ENCODE peak calls at places on chromosomes 2 and 18, in four cellular contexts. G, N, D and I are unnamed samples.

GRCh38 chr2:112482309-112483046 is 522 bp downstream of the TTL start:
- DNase-seq in N (peak; percentile 38), G (no peak), D (peak; percentile 17), I (peak; percentile 60)

GRCh38 chr18:32289480-32290075 is 99.7 kb downstream of the MEP1B start:
- DNase-seq in D (peak; percentile 53), N (peak; percentile 36), G (peak; percentile 54), I (peak; percentile 58)

GRCh38 chr18:44495151-44495550 is 185.5 kb upstream of the SETBP1 start:
- DNase-seq in D (no peak), G (no peak), N (no peak), I (no peak)

GRCh38 chr2:24253303-24253919 is 78.6 kb downstream of the FAM228A start:
- DNase-seq in G (no peak), N (no peak), D (no peak), I (no peak)

GRCh38 chr18:31393286-31393685 is 16.7 kb downstream of the DSG4 start:
- DNase-seq in N (no peak), D (no peak), G (no peak), I (no peak)

GRCh38 chr2:44358498-44358897 is 2.8 kb downstream of the PREPL start:
- DNase-seq in D (peak; percentile 19), G (peak; percentile 72), N (no peak), I (no peak)

GRCh38 chr2:19350678-19351401 is 7.6 kb downstream of the OSR1 start:
- DNase-seq in N (no peak), D (no peak), G (no peak), I (no peak)

GRCh38 chr2:96903318-96903717 is 33.4 kb upstream of the SEMA4C start:
- DNase-seq in N (no peak), D (no peak), G (no peak), I (no peak)

GRCh38 chr18:8998481-8999217 is 103.8 kb upstream of the NDUFV2 start:
- DNase-seq in D (no peak), N (no peak), G (no peak), I (peak; percentile 44)

GRCh38 chr2:232549655-232550350 is 554 bp downstream of the TIGD1 start:
- DNase-seq in G (no peak), D (no peak), N (no peak), I (peak; percentile 10)

GRCh38 chr2:116787808-116788207 is 1026.7 kb upstream of the DDX18 start:
- DNase-seq in D (no peak), N (no peak), G (no peak), I (no peak)

GRCh38 chr18:36066731-36067117 is 635 bp downstream of the RPRD1A start:
- DNase-seq in D (no peak), N (peak; percentile 4), G (no peak), I (peak; percentile 28)

GRCh38 chr2:222813177-222813843 is 47.5 kb upstream of the ACSL3 start:
- DNase-seq in N (no peak), G (no peak), D (no peak), I (no peak)

GRCh38 chr2:1556776-1557466 is 143.7 kb downstream of the TPO start:
- DNase-seq in N (no peak), G (no peak), D (no peak), I (peak; percentile 49)

GRCh38 chr18:62999392-62999791 is 284.1 kb downstream of the PHLPP1 start:
- DNase-seq in N (no peak), D (peak; percentile 21), G (no peak), I (peak; percentile 32)

GRCh38 chr2:240648650-240649275 is 23.5 kb downstream of the GPR35 start:
- DNase-seq in D (no peak), N (no peak), G (no peak), I (no peak)

GRCh38 chr2:177906041-177906718 is 166.4 kb downstream of the PDE11A start:
- DNase-seq in G (peak; percentile 67), D (no peak), N (peak; percentile 45), I (peak; percentile 23)

GRCh38 chr2:54683596-54683995 is 39.9 kb upstream of the EML6 start:
- DNase-seq in N (no peak), G (no peak), D (no peak), I (no peak)

GRCh38 chr2:216660496-216660895 is 27.3 kb downstream of the IGFBP2 start:
- DNase-seq in G (no peak), N (no peak), D (no peak), I (no peak)

GRCh38 chr2:216659301-216659700 is 26.1 kb downstream of the IGFBP2 start:
- DNase-seq in N (no peak), D (no peak), G (no peak), I (no peak)

GRCh38 chr2:216657963-216658362 is 24.7 kb downstream of the IGFBP2 start:
- DNase-seq in G (no peak), D (no peak), N (no peak), I (no peak)

GRCh38 chr2:216657086-216657855 is 24.1 kb downstream of the IGFBP2 start:
- DNase-seq in G (no peak), N (no peak), D (no peak), I (no peak)

DNA sequence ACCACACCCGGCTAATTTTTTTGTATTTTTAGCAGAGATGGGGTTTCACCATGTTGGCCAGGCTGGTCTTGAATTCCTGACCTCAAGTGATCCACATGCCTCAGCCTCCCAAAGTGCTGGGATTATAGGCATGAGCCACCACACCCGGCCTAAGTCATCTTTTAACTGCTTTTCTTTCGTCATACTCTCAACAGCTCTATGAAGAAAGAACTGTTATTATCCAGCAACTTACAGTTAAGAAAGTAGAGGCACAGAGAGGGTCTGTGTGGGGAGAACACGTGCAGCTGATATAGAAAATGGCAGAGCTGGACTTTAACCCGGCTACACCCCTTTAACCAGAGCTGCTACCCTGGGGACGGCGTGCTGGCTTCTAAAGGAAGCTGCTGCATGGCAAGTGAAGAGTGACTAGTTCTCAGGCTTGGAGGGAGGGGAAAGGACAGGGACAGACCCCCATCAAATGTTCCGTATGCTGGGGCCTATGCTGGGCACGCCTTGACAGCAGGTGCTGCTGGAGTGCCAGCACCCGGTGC is 25.5 kb downstream of the IGFBP2 start:
- DNase-seq in G (no peak), N (no peak), D (no peak), I (no peak)
- H3K4me3 ChIP-seq in G (no peak overlapping the region), N (no peak overlapping the region), D (no peak overlapping the region), I (no peak overlapping the region)

DNA sequence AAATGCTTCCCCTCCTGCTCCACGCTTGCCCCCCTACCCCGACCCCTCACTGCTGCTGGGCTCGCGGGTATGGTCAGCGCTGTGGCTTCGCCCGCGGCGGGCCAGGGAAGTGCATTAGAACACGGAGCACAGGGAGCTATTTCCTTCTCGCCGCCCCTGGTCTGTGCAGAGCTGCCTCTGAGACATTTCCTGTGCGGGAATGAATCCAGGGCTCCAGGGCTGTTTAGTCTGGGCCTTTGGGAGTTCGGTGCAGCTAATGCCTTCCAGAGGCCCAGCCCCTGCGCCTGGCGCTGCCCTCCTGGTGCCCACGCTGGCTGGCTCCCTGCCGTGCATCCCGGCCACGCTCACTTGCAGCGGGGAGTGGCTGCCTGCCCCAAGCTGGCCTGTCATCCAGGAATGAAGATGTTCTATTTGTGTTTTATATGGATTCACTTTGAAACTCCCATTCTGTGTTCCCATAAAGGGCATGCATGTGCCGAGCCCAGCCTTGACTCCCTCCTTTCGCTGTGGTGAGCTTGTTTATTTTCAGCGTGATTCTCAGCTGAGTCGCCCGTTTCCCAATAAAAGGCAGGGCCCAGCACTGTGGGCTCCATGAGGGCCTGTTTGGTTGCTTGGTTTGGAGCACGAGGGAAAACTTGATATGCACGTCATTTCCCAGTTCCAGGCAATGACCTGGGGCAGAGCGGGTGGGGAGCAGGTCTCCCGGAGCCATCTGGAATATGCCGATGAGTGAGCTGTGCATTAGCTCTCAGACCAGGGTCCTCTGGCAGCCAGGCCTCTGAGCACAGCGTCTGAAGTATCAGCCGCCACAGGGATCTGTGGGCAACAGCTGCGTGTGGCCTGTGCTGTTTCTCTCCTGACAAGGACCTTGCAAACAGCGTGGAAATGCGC is 42.7 kb downstream of the SH3RF3 start:
- DNase-seq in G (peak; percentile 36), N (no peak), D (peak; percentile 66), I (peak; percentile 100)
- H3K4me3 ChIP-seq in G (no peak overlapping the region), N (no peak overlapping the region), D (no peak overlapping the region), I (peak overlapping the region; percentile 28)

GRCh38 chr18:58196164-58196563 is 152.1 kb downstream of the NEDD4L start:
- DNase-seq in G (no peak), D (no peak), N (no peak), I (no peak)

GRCh38 chr18:58192519-58192918 is 148.5 kb downstream of the NEDD4L start:
- DNase-seq in D (no peak), N (no peak), G (no peak), I (no peak)

GRCh38 chr18:58196881-58197872 is 153.2 kb downstream of the NEDD4L start:
- DNase-seq in G (peak; percentile 47), N (no peak), D (no peak), I (no peak)

GRCh38 chr18:58194028-58194427 is 150.0 kb downstream of the NEDD4L start:
- DNase-seq in G (peak; percentile 53), N (no peak), D (no peak), I (no peak)

GRCh38 chr18:58195278-58195721 is 151.3 kb downstream of the NEDD4L start:
- DNase-seq in G (peak; percentile 76), D (no peak), N (peak; percentile 3), I (no peak)
- H3K4me3 ChIP-seq in G (peak overlapping the region; percentile 45), D (peak overlapping the region; percentile 44), N (peak overlapping the region; percentile 34), I (peak overlapping the region; percentile 32)

GRCh38 chr18:5720132-5720531 is 175.2 kb downstream of the TMEM200C start:
- DNase-seq in D (no peak), N (no peak), G (no peak), I (no peak)
- H3K4me3 ChIP-seq in D (no peak overlapping the region), N (no peak overlapping the region), G (no peak overlapping the region), I (no peak overlapping the region)

GRCh38 chr2:28736034-28736433 is 15.6 kb upstream of the PPP1CB start:
- DNase-seq in D (peak; percentile 80), G (peak; percentile 92), N (no peak), I (peak; percentile 20)
- H3K4me3 ChIP-seq in D (peak overlapping the region; percentile 42), G (no peak overlapping the region), N (no peak overlapping the region), I (no peak overlapping the region)